ENCODE peak calls at places on chromosomes 6 and 20, in eight cellular contexts. G is GM23248, B is mesenchymal stem cell, J is cardiac muscle cell, K is left ventricle myocardium inferior, P is SJCRH30, F is body of pancreas, C is OCI-LY7. Q is an unnamed sample.
A peak's percentile ranks its signal among the peaks of the same experiment; 100 is the strongest.

GRCh38 chr6:19424853-19425252 is 412.3 kb upstream of the ID4 start:
- DNase-seq in C (no peak), G (no peak), J (no peak), P (no peak), B (no peak), F (no peak), K (no peak), Q (no peak)

GRCh38 chr6:6466967-6467761 is 121.4 kb upstream of the LY86 start:
- DNase-seq in J (no peak), K (no peak), F (no peak), G (no peak), C (no peak), P (peak; percentile 39), B (peak; percentile 8), Q (no peak)

GRCh38 chr6:26214826-26215199 is 127.6 kb downstream of the HFE start:
- DNase-seq in C (peak; percentile 71), J (no peak), K (no peak), B (no peak), G (no peak), P (no peak), F (no peak), Q (no peak)

GRCh38 chr6:34358389-34358906 is 34.0 kb downstream of the NUDT3 start:
- DNase-seq in K (peak; percentile 24), J (peak; percentile 69), G (peak; percentile 51), F (peak; percentile 51), B (no peak), C (no peak), P (peak; percentile 75), Q (peak; percentile 69)

GRCh38 chr20:60046860-60047259 is 88.6 kb downstream of the CDH26 start:
- DNase-seq in G (no peak), B (no peak), C (no peak), K (no peak), F (no peak), J (no peak), P (no peak), Q (no peak)

GRCh38 chr6:101001012-101001411 is 119.9 kb upstream of the ASCC3 start:
- DNase-seq in J (peak; percentile 51), F (no peak), G (no peak), P (no peak), C (peak; percentile 57), B (no peak), K (no peak), Q (no peak)

GRCh38 chr6:24738732-24739131 is 19.8 kb upstream of the C6orf62 start:
- DNase-seq in F (peak; percentile 54), G (no peak), B (no peak), C (no peak), K (no peak), P (no peak), J (peak; percentile 47), Q (no peak)

GRCh38 chr6:42046491-42047219 is 3.7 kb upstream of the TAF8 start:
- DNase-seq in F (no peak), C (peak; percentile 21), K (no peak), P (peak; percentile 51), B (peak; percentile 89), J (peak; percentile 83), G (peak; percentile 13), Q (no peak)

GRCh38 chr6:44851176-44851575 is 463.7 kb downstream of the CDC5L start:
- DNase-seq in G (peak; percentile 82), B (no peak), J (peak; percentile 79), C (no peak), F (no peak), P (no peak), K (no peak), Q (no peak)

GRCh38 chr6:110053395-110054240 is 75.5 kb downstream of the GPR6 start:
- DNase-seq in B (peak; percentile 66), K (no peak), C (peak; percentile 61), P (peak; percentile 71), F (peak; percentile 30), J (peak; percentile 75), G (peak; percentile 75), Q (peak; percentile 40)

GRCh38 chr6:74410630-74411029 is 714.6 kb downstream of the CD109 start:
- DNase-seq in F (no peak), K (no peak), J (peak; percentile 6), G (peak; percentile 47), B (peak; percentile 22), P (peak; percentile 84), C (no peak), Q (no peak)

GRCh38 chr6:89145461-89145961 is 344 bp upstream of the PM20D2 start:
- DNase-seq in G (peak; percentile 52), K (no peak), C (peak; percentile 74), B (peak; percentile 49), P (no peak), F (peak; percentile 24), J (peak; percentile 46), Q (no peak)

DNA sequence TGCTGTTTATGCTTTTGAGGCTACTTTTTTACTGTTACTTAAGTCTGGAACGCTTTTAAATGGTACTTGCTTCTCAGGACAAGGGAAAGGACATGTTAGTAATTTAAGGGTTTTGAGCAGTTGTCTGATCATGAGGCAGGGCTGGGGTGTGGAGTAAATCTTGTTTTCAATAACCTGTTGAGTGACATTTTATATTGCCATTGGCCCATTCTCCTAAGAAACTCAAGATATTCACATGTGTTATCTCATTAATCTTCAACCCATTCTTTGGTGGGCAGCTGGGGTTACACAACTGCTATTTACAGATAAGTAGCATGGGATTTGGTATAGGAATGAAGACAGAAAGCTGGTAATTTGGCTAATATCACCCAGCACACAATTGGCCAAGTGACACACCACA is 44.6 kb upstream of the IL17A start:
- DNase-seq in F (no peak), J (no peak), K (no peak), C (no peak), G (no peak), P (no peak), B (no peak), Q (no peak)
- H3K27ac ChIP-seq in F (no peak overlapping the region), J (no peak overlapping the region), K (no peak overlapping the region), C (no peak overlapping the region), G (no peak overlapping the region), P (no peak overlapping the region), B (no peak overlapping the region), Q (no peak overlapping the region)

DNA sequence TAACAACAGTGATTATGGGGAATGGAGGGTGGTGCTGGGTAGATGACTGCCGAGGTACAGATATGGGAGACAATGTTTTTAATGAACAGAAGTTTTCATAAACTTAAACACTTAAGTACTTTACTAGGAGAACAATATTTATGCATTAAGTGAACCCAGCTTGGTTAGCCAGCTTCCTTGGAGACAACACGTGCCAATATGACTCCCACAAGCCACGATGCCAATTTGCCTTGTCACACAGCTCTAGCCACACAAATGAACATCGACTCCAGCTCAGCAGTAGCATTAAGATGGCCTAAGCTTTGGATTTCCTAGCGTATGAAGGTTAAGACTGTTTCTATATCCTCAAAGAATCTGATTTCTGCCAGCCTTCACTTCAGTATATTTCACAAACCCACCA is 96.5 kb downstream of the EPB41L2 start:
- DNase-seq in K (no peak), C (no peak), P (no peak), G (no peak), F (no peak), B (no peak), J (no peak), Q (no peak)
- H3K27ac ChIP-seq in K (peak overlapping the region; percentile 82), C (no peak overlapping the region), P (no peak overlapping the region), G (no peak overlapping the region), F (no peak overlapping the region), B (no peak overlapping the region), J (no peak overlapping the region), Q (no peak overlapping the region)

GRCh38 chr20:62190639-62191411 is 8.0 kb downstream of the MTG2 start:
- DNase-seq in B (no peak), P (no peak), C (no peak), F (no peak), K (no peak), J (no peak), G (no peak), Q (no peak)
- H3K27ac ChIP-seq in B (no peak overlapping the region), P (no peak overlapping the region), C (no peak overlapping the region), F (no peak overlapping the region), K (no peak overlapping the region), J (no peak overlapping the region), G (no peak overlapping the region), Q (no peak overlapping the region)

GRCh38 chr6:111741177-111741952 is 131.9 kb downstream of the FYN start:
- DNase-seq in G (no peak), K (no peak), J (no peak), B (no peak), C (no peak), P (no peak), F (no peak), Q (no peak)
- H3K27ac ChIP-seq in G (no peak overlapping the region), K (peak overlapping the region; percentile 83), J (no peak overlapping the region), B (no peak overlapping the region), C (no peak overlapping the region), P (no peak overlapping the region), F (no peak overlapping the region), Q (no peak overlapping the region)

GRCh38 chr20:38769376-38770295 is 21.4 kb downstream of the ACTR5 start:
- DNase-seq in J (no peak), F (no peak), C (no peak), K (no peak), B (no peak), P (no peak), G (no peak), Q (no peak)

GRCh38 chr20:38764563-38765355 is 16.5 kb downstream of the ACTR5 start:
- DNase-seq in B (peak; percentile 83), F (peak; percentile 56), K (no peak), P (peak; percentile 83), J (peak; percentile 82), C (no peak), G (peak; percentile 97), Q (peak; percentile 85)

GRCh38 chr20:38763616-38764015 is 15.4 kb downstream of the ACTR5 start:
- DNase-seq in P (no peak), B (no peak), C (no peak), G (no peak), F (no peak), J (no peak), K (no peak), Q (no peak)

GRCh38 chr20:38762174-38762573 is 13.9 kb downstream of the ACTR5 start:
- DNase-seq in P (no peak), C (no peak), G (no peak), J (no peak), K (no peak), F (no peak), B (no peak), Q (no peak)

GRCh38 chr20:38766071-38766470 is 17.8 kb downstream of the ACTR5 start:
- DNase-seq in P (no peak), J (no peak), B (no peak), F (no peak), K (no peak), G (no peak), C (no peak), Q (no peak)
- H3K27ac ChIP-seq in P (no peak overlapping the region), J (no peak overlapping the region), B (no peak overlapping the region), F (no peak overlapping the region), K (no peak overlapping the region), G (no peak overlapping the region), C (no peak overlapping the region), Q (no peak overlapping the region)